ENCODE peak calls at places on chromosomes 4 and X, in eight cellular contexts. D is mammary epithelial cell; O is GM13977; N is activated CD8-positive, alpha-beta T cell treated with anti-CD3 and anti-CD28 coated beads for 36 hours; L is coronary artery; T is endodermal cell; V is retinal pigment epithelial cell; E is right lobe of liver. B is an unnamed sample.
A peak's percentile ranks its signal among the peaks of the same experiment; 100 is the strongest.

GRCh38 chrX:41759817-41760216 is 35.8 kb downstream of the GPR82 start:
- DNase-seq in D (peak; percentile 3), O (peak; percentile 40), T (no peak), L (no peak), V (no peak), E (no peak), N (peak; percentile 6), B (peak; percentile 39)

GRCh38 chrX:40282901-40283674 is 185.3 kb upstream of the BCOR start:
- DNase-seq in T (no peak), O (no peak), D (no peak), N (no peak), L (no peak), E (no peak), V (no peak), B (no peak)

GRCh38 chrX:139126493-139126892 is 404.0 kb upstream of the F9 start:
- DNase-seq in N (peak; percentile 24), L (no peak), V (no peak), D (peak; percentile 20), O (peak; percentile 4), T (peak; percentile 80), E (peak; percentile 53), B (peak; percentile 2)

GRCh38 chr4:173243321-173243720 is 74.7 kb downstream of the GALNT7 start:
- DNase-seq in T (no peak), D (peak; percentile 88), E (no peak), O (no peak), L (no peak), N (no peak), V (peak; percentile 20), B (no peak)

GRCh38 chr4:56181140-56181950 is 205.9 kb downstream of the AASDH start:
- DNase-seq in T (no peak), O (no peak), N (no peak), E (no peak), D (peak; percentile 34), V (no peak), L (no peak), B (no peak)

GRCh38 chrX:40142417-40142816 is 44.7 kb upstream of the BCOR start:
- DNase-seq in E (no peak), O (no peak), D (no peak), N (no peak), V (no peak), L (no peak), T (no peak), B (no peak)

GRCh38 chr4:184280591-184281071 is 63.0 kb upstream of the ENPP6 start:
- DNase-seq in O (peak; percentile 80), T (no peak), V (no peak), N (peak; percentile 59), E (no peak), D (no peak), L (no peak), B (peak; percentile 75)

GRCh38 chrX:57741107-57741506 is 61.0 kb upstream of the NLRP2B start:
- DNase-seq in N (no peak), L (no peak), V (no peak), O (no peak), D (no peak), E (no peak), T (no peak), B (no peak)

GRCh38 chr4:58953575-58953974 is 1843.4 kb upstream of the IGFBP7 start:
- DNase-seq in E (no peak), N (no peak), O (no peak), V (no peak), T (no peak), D (no peak), L (no peak), B (no peak)

GRCh38 chr4:152265149-152265621 is 270.7 kb downstream of the FBXW7 start:
- DNase-seq in T (no peak), O (no peak), N (no peak), E (no peak), V (no peak), L (no peak), D (peak; percentile 90), B (no peak)

GRCh38 chr4:170697845-170698244 is 608.1 kb upstream of the AADAT start:
- DNase-seq in V (no peak), T (no peak), E (no peak), L (no peak), D (no peak), O (no peak), N (no peak), B (no peak)

GRCh38 chr4:143396695-143397094 is 60.0 kb downstream of the GAB1 start:
- DNase-seq in E (no peak), O (no peak), N (no peak), L (no peak), D (no peak), T (no peak), V (no peak), B (no peak)
- TF ChIP-seq CTCF in E (no peak), O (no peak), N (no peak), L (no peak), D (peak; percentile 6), T (peak; percentile 60), V (peak; percentile 24), B (no peak)

DNA sequence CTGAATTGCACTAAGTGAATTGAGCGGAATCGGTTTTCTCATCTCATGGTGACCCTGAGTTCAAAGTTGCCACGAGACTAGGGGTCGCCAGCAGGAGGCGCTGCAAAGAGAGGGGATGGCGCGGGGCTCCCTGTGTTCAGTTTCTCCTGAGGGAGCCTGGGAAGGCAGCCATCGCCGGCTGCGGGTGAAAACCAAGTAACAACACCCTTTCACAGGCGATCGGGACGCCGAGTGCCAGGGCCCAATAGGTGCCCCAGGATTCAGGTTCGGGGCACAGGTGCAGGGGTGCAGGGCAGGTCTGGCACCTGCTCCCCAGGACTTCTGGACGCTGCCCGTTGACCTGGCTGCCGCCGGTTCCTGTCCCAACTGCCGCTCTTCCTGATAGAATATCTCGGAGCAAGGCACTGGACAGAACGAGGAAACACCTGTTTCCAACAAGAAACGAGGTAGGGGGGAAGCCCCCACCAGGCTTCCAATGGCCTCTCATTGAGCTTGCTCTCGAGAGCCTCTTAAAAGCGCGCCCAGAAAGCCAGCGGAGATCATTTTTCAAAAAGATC is 1.1 kb upstream of the FGF16 start:
- DNase-seq in L (no peak), N (peak; percentile 28), T (peak; percentile 83), D (no peak), V (no peak), O (peak; percentile 32), E (peak; percentile 29), B (peak; percentile 33)
- TF ChIP-seq CTCF in L (no peak), N (peak; percentile 58), T (peak; percentile 79), D (no peak), V (peak; percentile 37), O (peak; percentile 47), E (peak; percentile 50), B (no peak)

GRCh38 chrX:24144528-24144927 is 5.0 kb upstream of the ZFX start:
- DNase-seq in T (no peak), L (no peak), O (no peak), V (no peak), E (no peak), N (no peak), D (no peak), B (no peak)

GRCh38 chrX:24148118-24148517 is 1.4 kb upstream of the ZFX start:
- DNase-seq in D (no peak), E (no peak), N (no peak), O (peak; percentile 31), T (no peak), V (no peak), L (no peak), B (peak; percentile 37)

GRCh38 chrX:24147165-24147564 is 2.4 kb upstream of the ZFX start:
- DNase-seq in V (no peak), T (no peak), N (no peak), O (no peak), E (no peak), L (no peak), D (no peak), B (no peak)

GRCh38 chrX:24146283-24146865 is 3.2 kb upstream of the ZFX start:
- DNase-seq in V (no peak), N (no peak), E (no peak), L (no peak), O (peak; percentile 22), T (no peak), D (no peak), B (no peak)

DNA sequence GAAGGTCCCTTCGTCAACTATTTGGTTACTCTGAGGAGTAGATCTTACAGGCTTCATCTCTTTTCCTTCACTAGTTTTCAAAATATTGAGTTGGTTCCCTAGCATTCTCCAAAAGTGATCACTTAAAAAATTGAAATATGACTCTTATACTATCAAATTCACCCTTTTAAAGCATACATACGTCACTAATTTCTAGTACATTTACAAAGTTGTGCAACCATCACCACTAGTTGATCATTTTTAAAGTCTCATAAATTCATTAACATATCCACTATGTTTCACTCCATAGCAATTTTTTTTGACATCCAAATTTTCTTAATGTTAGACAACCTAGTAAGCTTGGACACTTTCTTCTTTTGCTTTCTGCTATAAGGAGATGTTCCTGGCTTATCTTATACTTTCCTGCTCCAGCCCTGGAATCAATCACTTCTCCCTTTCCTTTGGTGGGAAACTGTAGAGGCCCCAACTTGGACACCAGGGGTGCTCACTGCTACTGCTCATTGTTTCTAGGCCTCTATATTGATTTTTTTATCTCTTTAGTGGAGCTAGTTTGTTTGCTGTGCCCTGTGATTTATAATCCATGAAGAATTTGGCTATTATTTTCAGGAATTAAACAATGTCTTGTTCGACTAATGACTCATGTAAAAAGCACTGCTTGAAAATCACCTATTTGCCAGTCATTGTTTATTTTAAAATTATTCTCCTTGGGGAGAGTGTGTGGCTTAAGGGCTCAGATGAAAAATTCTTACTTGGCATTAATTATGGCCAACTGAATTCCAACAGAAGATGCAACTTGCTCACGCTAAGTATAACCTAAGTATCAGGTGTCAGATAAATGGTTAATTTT is 4.0 kb upstream of the ZFX start:
- DNase-seq in N (no peak), T (no peak), L (no peak), E (no peak), D (peak; percentile 58), O (no peak), V (peak; percentile 53), B (no peak)
- TF ChIP-seq CTCF in N (no peak), T (peak; percentile 65), L (no peak), E (no peak), D (no peak), O (no peak), V (peak; percentile 40), B (no peak)

DNA sequence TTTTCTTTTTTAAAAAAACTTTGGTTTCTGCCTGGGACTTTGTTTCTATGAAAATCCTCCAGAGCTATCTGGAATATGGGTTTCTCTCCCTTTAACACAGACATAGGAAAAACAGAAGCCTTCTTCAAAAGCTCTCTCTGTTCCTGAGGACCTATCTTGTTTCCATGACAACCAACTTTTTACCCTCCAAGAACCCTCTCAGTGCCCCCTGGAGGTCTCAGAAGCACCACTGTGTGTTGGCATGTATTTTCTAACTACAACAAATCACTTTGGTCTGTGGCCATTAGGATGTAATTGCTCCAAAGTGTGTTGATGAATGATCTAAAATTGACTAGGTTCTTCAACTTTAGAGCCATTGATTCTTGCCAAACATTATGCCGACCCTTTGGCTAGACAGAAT is 1331.6 kb downstream of the ADGRL3 start:
- DNase-seq in D (no peak), V (no peak), L (no peak), O (no peak), N (no peak), T (peak; percentile 65), E (no peak), B (no peak)
- TF ChIP-seq CTCF in D (no peak), V (no peak), L (no peak), O (no peak), N (no peak), T (peak; percentile 66), E (no peak), B (no peak)

B was measured in GM13976.